ENCODE peak calls at places on chromosomes 7 and 10, in seven cellular contexts. A, K, B, I, Q, Z and T are unnamed samples.

GRCh38 chr7:111987115-111987826 is 218.9 kb downstream of the DOCK4 start:
- DNase-seq in K (peak), I (peak), Q (no peak), A (no peak), B (no peak), Z (no peak), T (no peak)

GRCh38 chr10:8033812-8034665 is 20.4 kb upstream of the GATA3 start:
- DNase-seq in Z (no peak), B (no peak), K (no peak), I (no peak), A (no peak), Q (no peak), T (no peak)

GRCh38 chr10:119306514-119306951 is 99.2 kb downstream of the GRK5 start:
- DNase-seq in B (no peak), Q (no peak), I (no peak), K (peak), Z (peak), A (no peak), T (no peak)

GRCh38 chr7:83413425-83413824 is 235.5 kb downstream of the SEMA3E start:
- DNase-seq in Q (no peak), I (no peak), Z (no peak), B (no peak), K (no peak), A (no peak), T (no peak)

GRCh38 chr10:33947563-33947962 is 613.1 kb upstream of the NRP1 start:
- DNase-seq in I (no peak), K (no peak), B (no peak), A (no peak), Z (no peak), Q (no peak), T (no peak)

GRCh38 chr7:98210513-98211220 is 572 bp upstream of the BHLHA15 start:
- DNase-seq in I (no peak), B (peak), Q (peak), Z (peak), K (no peak), A (no peak), T (no peak)

GRCh38 chr10:90920986-90921643 is at the start of gene ANKRD1:
- DNase-seq in I (peak), Z (no peak), Q (no peak), A (no peak), K (peak), B (peak), T (peak)

GRCh38 chr10:60031664-60032063 is 125.3 kb upstream of the CCDC6 start:
- DNase-seq in K (no peak), B (no peak), A (no peak), I (no peak), Z (no peak), Q (no peak), T (no peak)

GRCh38 chr7:19284596-19285300 is 139.5 kb upstream of the FERD3L start:
- DNase-seq in K (no peak), B (no peak), Z (no peak), I (no peak), A (no peak), Q (no peak), T (no peak)

GRCh38 chr7:102122026-102122425 is 164.6 kb upstream of the SH2B2 start:
- DNase-seq in B (no peak), I (peak), Q (no peak), Z (no peak), K (peak), A (no peak), T (no peak)

GRCh38 chr10:73043766-73044377 is 52.8 kb downstream of the P4HA1 start:
- DNase-seq in B (no peak), A (no peak), I (no peak), Z (no peak), K (no peak), Q (no peak), T (no peak)

GRCh38 chr10:72000073-72001025 is 36.2 kb downstream of the CHST3 start:
- DNase-seq in B (no peak), K (no peak), Q (no peak), I (no peak), A (no peak), Z (no peak), T (no peak)

GRCh38 chr10:67837519-67838314 is at the start of gene DNAJC12:
- DNase-seq in A (no peak), K (peak), Q (no peak), B (no peak), Z (no peak), I (no peak), T (no peak)

GRCh38 chr10:11440250-11441150 is 170.9 kb downstream of the USP6NL start:
- DNase-seq in I (no peak), Q (no peak), B (no peak), K (no peak), A (no peak), Z (no peak), T (no peak)

GRCh38 chr10:62413048-62413447 is 38.9 kb downstream of the ZNF365 start:
- DNase-seq in B (no peak), I (no peak), Z (no peak), Q (no peak), K (no peak), A (no peak), T (no peak)

GRCh38 chr10:86017841-86018734 is 348.5 kb downstream of the GRID1 start:
- DNase-seq in I (no peak), Q (no peak), A (peak), Z (no peak), B (no peak), K (no peak), T (no peak)

GRCh38 chr10:131728829-131729228 is 172.0 kb upstream of the PPP2R2D start:
- DNase-seq in Q (no peak), A (no peak), I (no peak), Z (peak), K (no peak), B (no peak), T (no peak)

GRCh38 chr7:22094413-22095304 is 149.0 kb upstream of the CDCA7L start:
- DNase-seq in Q (no peak), K (no peak), Z (no peak), I (no peak), B (no peak), A (no peak), T (no peak)

GRCh38 chr10:100341953-100342626 is 4.9 kb upstream of the SCD start:
- DNase-seq in I (no peak), A (no peak), K (peak), Q (no peak), B (peak), Z (no peak), T (no peak)

GRCh38 chr7:102222445-102222844 is 64.2 kb upstream of the SH2B2 start:
- DNase-seq in Z (no peak), K (no peak), I (peak), A (no peak), Q (no peak), B (no peak), T (no peak)

GRCh38 chr10:133565441-133566294 is at the start of gene SYCE1:
- DNase-seq in B (no peak), Q (peak), K (no peak), Z (no peak), A (no peak), I (no peak), T (no peak)

GRCh38 chr7:128937271-128937646 is 468 bp upstream of the IRF5 start:
- DNase-seq in I (no peak), A (no peak), Z (no peak), K (no peak), Q (no peak), B (no peak), T (no peak)
- H3K4me3 ChIP-seq in I (no peak), A (no peak), Z (peak), K (no peak), Q (peak), B (no peak), T (peak)

DNA sequence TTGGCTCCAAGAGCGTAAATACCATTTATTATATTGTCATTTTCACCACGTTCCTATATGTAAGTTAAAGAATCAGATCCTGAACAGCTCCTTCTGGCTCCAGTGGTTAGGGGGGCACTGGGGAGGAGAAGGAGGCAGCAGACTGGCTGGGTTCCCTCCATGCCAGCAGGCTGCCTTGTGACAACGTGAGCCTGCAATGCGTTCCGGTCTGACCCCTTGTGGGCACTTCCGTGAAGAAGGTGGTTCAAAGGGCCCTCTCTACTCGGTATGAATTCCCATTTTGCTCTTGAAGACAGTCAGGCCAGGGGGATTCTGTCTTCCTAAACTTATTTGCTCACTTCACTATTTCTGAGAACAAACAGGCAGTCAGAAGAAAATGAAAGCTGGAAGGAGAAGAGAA is 253.4 kb downstream of the BMPER start:
- DNase-seq in B (no peak), I (no peak), Q (no peak), Z (no peak), K (no peak), A (no peak), T (no peak)
- TF ChIP-seq CTCF in B (no peak), I (peak), Q (no peak), Z (no peak), K (no peak), A (no peak), T (no peak)

DNA sequence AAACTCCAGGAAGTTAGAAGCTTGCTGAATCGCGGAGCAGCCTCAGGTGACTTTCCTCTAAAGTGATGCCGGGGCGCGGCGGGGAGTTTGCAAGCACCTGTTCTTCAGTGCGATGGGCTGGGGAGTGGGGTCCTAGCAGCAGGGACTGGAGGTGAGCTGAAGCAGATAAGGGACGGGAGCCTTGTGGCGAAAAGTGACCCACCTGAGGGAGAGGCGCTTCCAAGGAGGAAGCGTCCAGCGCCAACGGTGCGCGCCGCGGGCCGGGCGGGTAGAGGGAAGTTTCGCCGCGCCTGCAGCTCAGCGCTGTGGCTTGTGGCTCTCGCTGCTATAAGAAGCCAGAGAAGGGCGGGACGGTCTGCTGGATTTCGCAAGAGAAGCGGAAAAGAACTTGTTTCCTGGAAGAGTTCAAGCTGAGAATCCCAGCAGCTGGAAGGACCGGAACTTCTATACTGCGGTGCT is at the start of gene STEAP4:
- DNase-seq in K (no peak), A (peak), Z (peak), Q (peak), B (peak), I (peak), T (peak)
- H3K4me3 ChIP-seq in K (no peak), A (peak), Z (peak), Q (peak), B (peak), I (peak), T (peak)

GRCh38 chr10:84204122-84204521 is 9.8 kb downstream of the CDHR1 start:
- DNase-seq in Z (peak), A (no peak), K (no peak), Q (no peak), I (no peak), B (no peak), T (no peak)
- TF ChIP-seq CTCF in Z (peak), A (no peak), K (peak), Q (no peak), I (peak), B (peak), T (peak)